ENCODE peak calls at places on chromosomes 13 and 19, in six cellular contexts. One of them, this sample, is unnamed.

GRCh38 chr19:30648321-30648720 is 276.1 kb downstream of the ZNF536 start:
- DNase-seq in neural crest cell: no peak
- DNase-seq in heart right ventricle: no peak
- DNase-seq in glutamatergic neuron: no peak
- DNase-seq in nephron progenitor cell: no peak
- DNase-seq in heart left ventricle: no peak
- DNase-seq in this sample: no peak

GRCh38 chr19:13723206-13723605 is 41.1 kb upstream of the MRI1 start:
- DNase-seq in neural crest cell: no peak
- DNase-seq in heart right ventricle: no peak
- DNase-seq in glutamatergic neuron: no peak
- DNase-seq in nephron progenitor cell: no peak
- DNase-seq in heart left ventricle: no peak
- DNase-seq in this sample: no peak

GRCh38 chr19:10961763-10962536 is 1.1 kb downstream of the SMARCA4 start:
- DNase-seq in neural crest cell: no peak
- DNase-seq in heart right ventricle: no peak
- DNase-seq in glutamatergic neuron: no peak
- DNase-seq in nephron progenitor cell: no peak
- DNase-seq in heart left ventricle: no peak
- DNase-seq in this sample: no peak

GRCh38 chr13:97028441-97029299 is 34.4 kb upstream of the OXGR1 start:
- DNase-seq in neural crest cell: peak
- DNase-seq in heart right ventricle: peak
- DNase-seq in glutamatergic neuron: peak
- DNase-seq in nephron progenitor cell: peak
- DNase-seq in heart left ventricle: peak
- DNase-seq in this sample: peak

GRCh38 chr13:95607363-95607762 is 37.1 kb downstream of the DZIP1 start:
- DNase-seq in neural crest cell: no peak
- DNase-seq in heart right ventricle: no peak
- DNase-seq in glutamatergic neuron: no peak
- DNase-seq in nephron progenitor cell: no peak
- DNase-seq in heart left ventricle: no peak
- DNase-seq in this sample: no peak

GRCh38 chr19:51439021-51439465 is 19.2 kb downstream of the SIGLEC8 start:
- DNase-seq in neural crest cell: no peak
- DNase-seq in heart right ventricle: no peak
- DNase-seq in glutamatergic neuron: no peak
- DNase-seq in nephron progenitor cell: no peak
- DNase-seq in heart left ventricle: no peak
- DNase-seq in this sample: no peak

GRCh38 chr13:45331123-45331619 is 9.8 kb downstream of the TPT1 start:
- DNase-seq in neural crest cell: no peak
- DNase-seq in heart right ventricle: no peak
- DNase-seq in glutamatergic neuron: no peak
- DNase-seq in nephron progenitor cell: no peak
- DNase-seq in heart left ventricle: no peak
- DNase-seq in this sample: no peak

GRCh38 chr13:99992912-99993311 is 11.3 kb downstream of the ZIC2 start:
- DNase-seq in neural crest cell: no peak
- DNase-seq in heart right ventricle: no peak
- DNase-seq in glutamatergic neuron: no peak
- DNase-seq in nephron progenitor cell: no peak
- DNase-seq in heart left ventricle: no peak
- DNase-seq in this sample: no peak

GRCh38 chr13:80284290-80284689 is 56.6 kb downstream of the SPRY2 start:
- DNase-seq in neural crest cell: no peak
- DNase-seq in heart right ventricle: no peak
- DNase-seq in glutamatergic neuron: no peak
- DNase-seq in nephron progenitor cell: no peak
- DNase-seq in heart left ventricle: no peak
- DNase-seq in this sample: no peak

GRCh38 chr19:43699506-43700367 is 16.1 kb upstream of the IRGC start:
- DNase-seq in neural crest cell: peak
- DNase-seq in heart right ventricle: peak
- DNase-seq in glutamatergic neuron: peak
- DNase-seq in nephron progenitor cell: peak
- DNase-seq in heart left ventricle: peak
- DNase-seq in this sample: no peak

GRCh38 chr19:46620716-46621115 is 4.2 kb downstream of the PTGIR start:
- DNase-seq in neural crest cell: no peak
- DNase-seq in heart right ventricle: no peak
- DNase-seq in glutamatergic neuron: peak
- DNase-seq in nephron progenitor cell: no peak
- DNase-seq in heart left ventricle: no peak
- DNase-seq in this sample: no peak

GRCh38 chr13:84430015-84430414 is 547.7 kb upstream of the SLITRK1 start:
- DNase-seq in neural crest cell: no peak
- DNase-seq in heart right ventricle: no peak
- DNase-seq in glutamatergic neuron: no peak
- DNase-seq in nephron progenitor cell: no peak
- DNase-seq in heart left ventricle: no peak
- DNase-seq in this sample: no peak

GRCh38 chr13:23320926-23321533 is 112.5 kb downstream of the SACS start:
- DNase-seq in neural crest cell: no peak
- DNase-seq in heart right ventricle: no peak
- DNase-seq in glutamatergic neuron: no peak
- DNase-seq in nephron progenitor cell: no peak
- DNase-seq in heart left ventricle: no peak
- DNase-seq in this sample: no peak

GRCh38 chr13:79128158-79128557 is 277.9 kb downstream of the RBM26 start:
- DNase-seq in neural crest cell: no peak
- DNase-seq in heart right ventricle: no peak
- DNase-seq in glutamatergic neuron: no peak
- DNase-seq in nephron progenitor cell: no peak
- DNase-seq in heart left ventricle: no peak
- DNase-seq in this sample: no peak

GRCh38 chr13:46124967-46125933 is 20.4 kb upstream of the CPB2 start:
- DNase-seq in neural crest cell: no peak
- DNase-seq in heart right ventricle: no peak
- DNase-seq in glutamatergic neuron: no peak
- DNase-seq in nephron progenitor cell: no peak
- DNase-seq in heart left ventricle: no peak
- DNase-seq in this sample: no peak

GRCh38 chr19:35144600-35145436 is 1.8 kb downstream of the FXYD7 start:
- DNase-seq in neural crest cell: no peak
- DNase-seq in heart right ventricle: no peak
- DNase-seq in glutamatergic neuron: peak
- DNase-seq in nephron progenitor cell: peak
- DNase-seq in heart left ventricle: no peak
- DNase-seq in this sample: peak

GRCh38 chr19:48136547-48136946 is 25.9 kb upstream of the PLA2G4C start:
- DNase-seq in neural crest cell: no peak
- DNase-seq in heart right ventricle: no peak
- DNase-seq in glutamatergic neuron: no peak
- DNase-seq in nephron progenitor cell: no peak
- DNase-seq in heart left ventricle: no peak
- DNase-seq in this sample: no peak

GRCh38 chr19:17530586-17530985 is 19.1 kb downstream of the PGLS start:
- DNase-seq in neural crest cell: no peak
- DNase-seq in heart right ventricle: no peak
- DNase-seq in glutamatergic neuron: no peak
- DNase-seq in nephron progenitor cell: no peak
- DNase-seq in heart left ventricle: no peak
- DNase-seq in this sample: no peak

GRCh38 chr19:56765107-56765506 is 75.4 kb downstream of the PEG3 start:
- DNase-seq in neural crest cell: no peak
- DNase-seq in heart right ventricle: peak
- DNase-seq in glutamatergic neuron: peak
- DNase-seq in nephron progenitor cell: no peak
- DNase-seq in heart left ventricle: peak
- DNase-seq in this sample: peak

GRCh38 chr13:98981596-98982195 is 3.8 kb upstream of the DOCK9 start:
- DNase-seq in neural crest cell: no peak
- DNase-seq in heart right ventricle: no peak
- DNase-seq in glutamatergic neuron: no peak
- DNase-seq in nephron progenitor cell: no peak
- DNase-seq in heart left ventricle: no peak
- DNase-seq in this sample: no peak

GRCh38 chr19:51136891-51137551 is 5.1 kb upstream of the SIGLEC7 start:
- DNase-seq in neural crest cell: no peak
- DNase-seq in heart right ventricle: peak
- DNase-seq in glutamatergic neuron: no peak
- DNase-seq in nephron progenitor cell: no peak
- DNase-seq in heart left ventricle: peak
- DNase-seq in this sample: no peak

DNA sequence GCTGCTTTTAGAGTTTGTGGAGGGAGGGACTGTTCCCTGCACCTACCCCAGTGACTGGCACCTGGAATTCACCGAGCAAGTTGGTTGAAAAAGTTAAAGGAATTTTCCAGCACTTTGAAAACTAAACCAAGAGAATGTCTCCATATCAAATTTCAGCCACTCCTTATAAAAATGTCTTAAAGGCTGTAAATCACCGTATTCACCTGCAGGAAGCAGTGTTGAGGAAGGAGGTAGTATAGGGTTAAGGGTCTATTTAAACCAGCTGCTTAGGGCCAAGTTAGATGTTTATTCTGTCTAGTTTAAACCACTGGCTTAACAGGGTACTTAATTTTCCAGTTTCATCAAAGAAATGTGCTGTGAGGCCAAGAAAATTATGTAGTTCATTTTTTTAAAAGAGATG is 3.8 kb upstream of the RAB20 start:
- DNase-seq in neural crest cell: no peak
- DNase-seq in heart right ventricle: no peak
- DNase-seq in glutamatergic neuron: no peak
- DNase-seq in nephron progenitor cell: no peak
- DNase-seq in heart left ventricle: no peak
- DNase-seq in this sample: peak
- TF ChIP-seq CTCF in neural crest cell: peak
- TF ChIP-seq CTCF in heart right ventricle: no peak
- TF ChIP-seq CTCF in glutamatergic neuron: no peak
- TF ChIP-seq CTCF in nephron progenitor cell: no peak
- TF ChIP-seq CTCF in heart left ventricle: no peak
- TF ChIP-seq CTCF in this sample: peak

GRCh38 chr19:28327905-28328304 is 885.0 kb downstream of the UQCRFS1 start:
- DNase-seq in neural crest cell: no peak
- DNase-seq in heart right ventricle: no peak
- DNase-seq in glutamatergic neuron: no peak
- DNase-seq in nephron progenitor cell: no peak
- DNase-seq in heart left ventricle: no peak
- DNase-seq in this sample: no peak

GRCh38 chr19:28329429-28329828 is 883.5 kb downstream of the UQCRFS1 start:
- DNase-seq in neural crest cell: no peak
- DNase-seq in heart right ventricle: no peak
- DNase-seq in glutamatergic neuron: no peak
- DNase-seq in nephron progenitor cell: no peak
- DNase-seq in heart left ventricle: no peak
- DNase-seq in this sample: no peak

GRCh38 chr19:28319918-28320317 is 893.0 kb downstream of the UQCRFS1 start:
- DNase-seq in neural crest cell: no peak
- DNase-seq in heart right ventricle: no peak
- DNase-seq in glutamatergic neuron: no peak
- DNase-seq in nephron progenitor cell: no peak
- DNase-seq in heart left ventricle: no peak
- DNase-seq in this sample: no peak

GRCh38 chr19:28319208-28319607 is 893.7 kb downstream of the UQCRFS1 start:
- DNase-seq in neural crest cell: no peak
- DNase-seq in heart right ventricle: no peak
- DNase-seq in glutamatergic neuron: no peak
- DNase-seq in nephron progenitor cell: no peak
- DNase-seq in heart left ventricle: no peak
- DNase-seq in this sample: no peak

DNA sequence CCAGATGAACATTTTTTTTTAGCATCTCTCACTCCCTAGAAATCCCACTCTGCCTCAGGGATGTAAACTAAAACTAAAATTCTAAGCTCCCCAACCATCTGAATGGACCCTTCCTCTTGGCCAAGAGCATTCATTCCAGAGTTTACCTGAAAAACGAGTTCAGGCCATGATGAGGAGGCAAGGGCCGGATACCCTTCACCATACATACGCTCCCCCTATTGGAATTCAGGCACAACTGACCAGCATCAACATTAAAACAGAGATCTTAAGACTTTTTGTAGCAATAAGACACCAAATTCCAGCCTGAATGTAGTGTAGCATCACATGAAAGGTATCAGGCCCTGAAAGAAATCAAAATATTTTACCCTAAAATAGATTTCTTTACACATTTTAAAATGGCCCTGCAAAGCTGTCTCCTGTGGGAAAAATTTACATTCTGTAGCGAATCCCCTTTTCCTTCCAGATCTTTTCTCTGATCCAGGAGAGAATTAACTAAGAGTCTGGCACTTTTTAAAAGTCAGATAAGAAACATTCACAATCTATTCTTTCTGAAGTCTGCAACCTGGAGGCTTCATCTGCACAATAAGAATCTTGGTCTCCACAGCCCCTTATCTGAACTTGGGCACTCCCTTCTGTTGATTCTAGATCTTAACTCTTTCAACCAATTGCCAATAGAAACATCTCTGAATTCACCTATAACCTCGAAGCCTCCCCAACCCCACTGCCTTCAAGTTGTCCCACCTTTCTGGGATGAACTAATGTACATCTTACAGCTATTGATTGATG is 888.5 kb downstream of the UQCRFS1 start:
- DNase-seq in neural crest cell: no peak
- DNase-seq in heart right ventricle: no peak
- DNase-seq in glutamatergic neuron: no peak
- DNase-seq in nephron progenitor cell: no peak
- DNase-seq in heart left ventricle: no peak
- DNase-seq in this sample: no peak
- TF ChIP-seq CTCF in neural crest cell: peak
- TF ChIP-seq CTCF in heart right ventricle: no peak
- TF ChIP-seq CTCF in glutamatergic neuron: no peak
- TF ChIP-seq CTCF in nephron progenitor cell: peak
- TF ChIP-seq CTCF in heart left ventricle: no peak
- TF ChIP-seq CTCF in this sample: no peak

GRCh38 chr19:5892772-5893275 is 10.8 kb downstream of the NDUFA11 start:
- DNase-seq in neural crest cell: no peak
- DNase-seq in heart right ventricle: no peak
- DNase-seq in glutamatergic neuron: no peak
- DNase-seq in nephron progenitor cell: no peak
- DNase-seq in heart left ventricle: no peak
- DNase-seq in this sample: no peak
- TF ChIP-seq CTCF in neural crest cell: no peak
- TF ChIP-seq CTCF in heart right ventricle: no peak
- TF ChIP-seq CTCF in glutamatergic neuron: peak
- TF ChIP-seq CTCF in nephron progenitor cell: no peak
- TF ChIP-seq CTCF in heart left ventricle: no peak
- TF ChIP-seq CTCF in this sample: no peak

DNA sequence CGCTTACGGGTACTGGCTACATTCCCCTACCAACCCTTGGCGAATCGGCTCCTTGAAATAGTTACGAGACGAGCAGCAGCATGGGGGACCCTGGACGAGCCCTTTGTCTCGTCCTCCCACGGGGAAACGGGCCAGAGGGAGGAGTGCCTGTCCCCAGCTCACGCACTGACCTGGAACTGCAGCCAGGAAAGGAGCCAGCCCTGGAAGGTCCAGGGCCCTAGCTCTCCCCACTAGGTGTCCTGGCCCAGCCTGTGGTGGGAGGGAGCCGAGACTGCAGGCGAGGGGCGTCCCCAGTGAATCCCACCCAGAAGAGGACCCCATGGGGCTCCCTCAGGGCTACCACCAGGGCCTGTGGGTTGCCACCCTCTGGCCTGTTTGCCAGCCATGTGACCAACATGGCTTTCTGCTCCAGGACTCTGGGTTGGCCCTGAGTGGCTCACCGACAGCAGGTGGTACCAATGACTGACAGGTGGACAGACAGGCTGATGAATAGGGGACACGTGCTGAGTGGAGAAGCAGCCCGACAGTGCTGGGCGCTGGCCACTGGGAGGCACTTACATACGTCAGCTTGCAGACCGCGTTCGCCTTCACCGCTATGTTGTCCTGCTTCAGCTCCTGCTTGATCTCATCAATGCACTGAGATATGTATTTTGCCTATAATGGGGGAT is 13.2 kb downstream of the AP3D1 start:
- DNase-seq in neural crest cell: no peak
- DNase-seq in heart right ventricle: no peak
- DNase-seq in glutamatergic neuron: no peak
- DNase-seq in nephron progenitor cell: no peak
- DNase-seq in heart left ventricle: no peak
- DNase-seq in this sample: no peak
- TF ChIP-seq CTCF in neural crest cell: no peak
- TF ChIP-seq CTCF in heart right ventricle: no peak
- TF ChIP-seq CTCF in glutamatergic neuron: no peak
- TF ChIP-seq CTCF in nephron progenitor cell: no peak
- TF ChIP-seq CTCF in heart left ventricle: no peak
- TF ChIP-seq CTCF in this sample: no peak